ENCODE peak calls at places on chromosomes 2 and 18, in ten cellular contexts. E is HCT116, W is suprapubic skin, R is vagina, X is sigmoid colon, F is prostate gland, K is HL-60, D is breast epithelium, V is Panc1, C is stomach. J is an unnamed sample.
A peak's percentile ranks its signal among the peaks of the same experiment; 100 is the strongest.

GRCh38 chr2:23757686-23758433 is 169.1 kb downstream of the ATAD2B start:
- DNase-seq in W (no peak), K (no peak), E (peak; percentile 48), X (no peak), C (no peak), F (no peak), R (no peak), V (peak; percentile 42), D (no peak), J (no peak)

GRCh38 chr2:241508240-241508509 is 209 bp downstream of the STK25 start:
- DNase-seq in V (no peak), E (no peak), D (no peak), W (no peak), X (no peak), F (peak; percentile 47), K (no peak), C (no peak), R (no peak), J (no peak)

GRCh38 chr2:107091163-107091864 is 205.3 kb upstream of the ST6GAL2 start:
- DNase-seq in E (no peak), F (no peak), K (no peak), X (no peak), C (no peak), W (no peak), R (no peak), D (no peak), V (peak; percentile 7), J (no peak)

GRCh38 chr2:222733846-222734689 is 62.6 kb downstream of the MOGAT1 start:
- DNase-seq in R (no peak), K (no peak), E (no peak), C (no peak), F (no peak), W (peak; percentile 83), D (peak; percentile 92), V (no peak), X (no peak), J (no peak)

GRCh38 chr2:38444247-38444646 is 67.2 kb upstream of the ATL2 start:
- DNase-seq in X (no peak), F (no peak), E (peak; percentile 51), V (no peak), D (no peak), W (no peak), C (no peak), R (no peak), K (no peak), J (no peak)

GRCh38 chr2:197454923-197455322 is 1.6 kb downstream of the COQ10B start:
- DNase-seq in V (no peak), D (no peak), C (no peak), F (no peak), W (no peak), R (no peak), K (no peak), E (no peak), X (no peak), J (no peak)

GRCh38 chr2:159891917-159892691 is 94.1 kb upstream of the CD302 start:
- DNase-seq in R (no peak), K (no peak), V (no peak), X (no peak), D (no peak), F (no peak), W (no peak), E (peak; percentile 44), C (no peak), J (no peak)

GRCh38 chr2:106631281-106631680 is 144.1 kb downstream of the CD8B2 start:
- DNase-seq in R (no peak), V (no peak), D (no peak), K (no peak), E (no peak), C (no peak), X (no peak), F (no peak), W (no peak), J (no peak)

GRCh38 chr18:46152436-46152807 is 48.2 kb downstream of the HAUS1 start:
- DNase-seq in F (no peak), V (peak; percentile 72), C (no peak), K (no peak), R (no peak), D (peak; percentile 20), W (no peak), X (no peak), E (no peak), J (no peak)

GRCh38 chr2:224004105-224004715 is 34.9 kb downstream of the SERPINE2 start:
- DNase-seq in V (no peak), F (no peak), E (no peak), X (no peak), D (no peak), W (no peak), R (no peak), K (no peak), C (peak; percentile 46), J (no peak)

GRCh38 chr2:99571609-99572344 is 82.0 kb upstream of the REV1 start:
- DNase-seq in K (no peak), V (no peak), W (no peak), F (no peak), R (no peak), E (no peak), C (no peak), D (no peak), X (no peak), J (no peak)

GRCh38 chr2:30267161-30267568 is 35.8 kb downstream of the LBH start:
- DNase-seq in X (no peak), K (no peak), V (no peak), C (no peak), R (no peak), W (no peak), F (no peak), D (no peak), E (no peak), J (peak; percentile 19)

DNA sequence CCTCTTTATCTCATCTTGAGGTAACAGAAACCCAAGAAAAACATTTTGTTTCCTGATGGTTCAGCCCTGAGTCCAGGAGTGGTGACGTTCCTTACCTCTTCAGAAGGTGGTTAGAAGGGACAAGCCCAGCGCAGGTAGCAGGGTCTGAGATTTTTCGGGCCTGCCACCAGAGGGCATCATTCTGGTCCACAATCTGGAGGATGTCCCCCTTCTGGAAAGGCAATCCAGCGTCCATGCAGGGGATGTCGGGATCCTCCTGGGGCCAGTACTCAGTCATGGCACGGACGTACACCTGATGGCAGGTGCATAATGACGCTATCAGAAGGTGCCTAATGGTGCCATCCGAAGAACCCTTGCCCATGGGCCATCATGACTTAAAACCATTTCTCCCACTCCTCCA is 17.7 kb downstream of the MPP4 start:
- DNase-seq in W (no peak), E (peak; percentile 60), V (no peak), R (no peak), X (no peak), C (no peak), K (no peak), D (no peak), F (no peak), J (no peak)
- TF ChIP-seq CTCF in W (no peak), E (peak; percentile 84), V (peak; percentile 66), R (no peak), X (no peak), C (no peak), K (peak; percentile 26), D (no peak), F (no peak), J (no peak)

GRCh38 chr18:61609131-61609530 is 275.9 kb downstream of the CDH20 start:
- DNase-seq in E (no peak), C (no peak), D (no peak), K (no peak), W (no peak), X (no peak), F (no peak), R (no peak), V (no peak), J (no peak)

GRCh38 chr18:61606068-61606660 is 272.9 kb downstream of the CDH20 start:
- DNase-seq in X (no peak), D (peak; percentile 22), E (no peak), V (no peak), W (peak; percentile 80), F (no peak), C (no peak), R (no peak), K (no peak), J (no peak)

GRCh38 chr18:61605376-61606067 is 272.3 kb downstream of the CDH20 start:
- DNase-seq in W (no peak), R (no peak), E (no peak), C (no peak), V (no peak), D (no peak), X (no peak), K (no peak), F (no peak), J (no peak)

GRCh38 chr18:61608306-61608705 is 275.1 kb downstream of the CDH20 start:
- DNase-seq in W (no peak), R (no peak), E (no peak), X (no peak), D (no peak), F (no peak), V (no peak), C (no peak), K (no peak), J (no peak)

GRCh38 chr18:61606759-61607158 is 273.5 kb downstream of the CDH20 start:
- DNase-seq in C (peak; percentile 40), V (peak; percentile 48), R (no peak), X (peak; percentile 72), K (no peak), F (peak; percentile 71), E (peak; percentile 81), W (peak; percentile 90), D (peak; percentile 80), J (peak; percentile 30)
- TF ChIP-seq POLR2AphosphoS5 in C (peak; percentile 58), V (no peak), R (no peak), X (peak; percentile 44), K (no peak), F (peak; percentile 76), E (no peak), W (no peak), D (peak; percentile 63), J (peak; percentile 19)

GRCh38 chr2:20156826-20157605 is 67.9 kb downstream of the SDC1 start:
- DNase-seq in W (peak; percentile 34), C (no peak), V (no peak), F (no peak), D (no peak), K (no peak), R (no peak), X (no peak), E (no peak), J (peak; percentile 36)
- H3K4me3 ChIP-seq in W (no peak overlapping the region), C (no peak overlapping the region), V (no peak overlapping the region), F (no peak overlapping the region), D (no peak overlapping the region), K (no peak overlapping the region), R (no peak overlapping the region), X (no peak overlapping the region), E (no peak overlapping the region), J (no peak overlapping the region)

DNA sequence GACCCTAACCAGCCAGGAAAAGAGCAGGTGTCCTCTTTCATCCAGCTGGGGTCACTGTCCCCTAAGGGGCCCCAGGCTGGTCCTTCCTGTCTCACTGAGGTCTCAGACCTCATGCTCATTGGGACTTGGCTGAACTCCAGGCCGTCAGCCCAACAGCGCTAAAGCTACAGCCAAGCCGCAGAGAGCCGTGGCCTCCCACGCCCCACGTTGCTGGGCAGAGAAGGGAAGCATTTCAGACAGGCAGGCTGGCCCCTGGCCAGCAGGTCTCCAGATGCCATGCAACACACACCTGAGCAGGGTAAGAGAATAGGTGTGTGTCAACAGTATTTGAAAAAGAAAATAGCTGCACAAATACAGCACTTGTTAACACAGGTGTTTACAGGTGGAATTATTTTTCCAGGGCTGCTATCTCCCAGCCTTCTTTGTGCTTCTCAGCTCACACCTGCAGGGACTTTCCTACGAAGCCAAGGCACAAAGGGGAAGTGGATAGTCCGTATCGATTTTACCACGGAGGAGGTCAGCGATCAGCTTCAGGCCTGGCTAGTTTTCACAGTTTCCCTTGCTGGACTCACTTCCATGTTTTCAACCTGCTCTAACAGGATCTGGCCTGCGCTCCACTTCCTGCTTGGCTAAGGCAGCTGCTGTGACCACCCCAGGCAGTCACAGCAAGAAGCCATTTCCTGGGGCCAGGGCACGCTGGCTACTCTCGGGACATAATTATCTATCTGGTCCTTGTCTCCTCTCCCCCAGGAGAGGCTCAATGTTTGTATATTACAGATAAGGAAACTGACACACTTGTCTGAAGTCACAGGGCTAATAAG is 156.1 kb upstream of the ID2 start:
- DNase-seq in W (no peak), X (peak; percentile 88), K (peak; percentile 90), R (no peak), F (peak; percentile 56), C (peak; percentile 93), V (no peak), E (no peak), D (peak; percentile 85), J (peak; percentile 90)
- TF ChIP-seq CTCF in W (no peak), X (no peak), K (peak; percentile 13), R (no peak), F (peak; percentile 35), C (no peak), V (no peak), E (no peak), D (no peak), J (peak; percentile 16)

J was measured in transverse colon.